ENCODE peak calls at places on chromosome 9, in nine cellular contexts. E is heart left ventricle, N is IMR-90, H is adrenal gland, J is GM23338, V is fibroblast of lung, U is fibroblast of pulmonary artery, F is suprapubic skin, S is dorsolateral prefrontal cortex. Y is an unnamed sample.

GRCh38 chr9:70749066-70749465 is 334.6 kb upstream of the KLF9 start:
- DNase-seq in E (no peak), N (no peak), H (no peak), J (no peak), V (no peak), U (no peak), F (no peak), S (no peak), Y (no peak)

GRCh38 chr9:70413798-70414775 is at the start of gene KLF9:
- DNase-seq in E (peak), N (peak), H (peak), J (peak), V (peak), U (peak), F (peak), S (peak), Y (peak)

GRCh38 chr9:107827304-107827703 is 337.7 kb upstream of the KLF4 start:
- DNase-seq in E (no peak), N (no peak), H (peak), J (no peak), V (no peak), U (peak), F (no peak), S (no peak), Y (no peak)

GRCh38 chr9:76107487-76107886 is 217.0 kb downstream of the PCSK5 start:
- DNase-seq in E (peak), N (no peak), H (no peak), J (no peak), V (no peak), U (peak), F (no peak), S (no peak), Y (peak)

GRCh38 chr9:106820866-106821265 is 42.1 kb upstream of the ZNF462 start:
- DNase-seq in E (no peak), N (no peak), H (no peak), J (no peak), V (no peak), U (no peak), F (no peak), S (no peak), Y (no peak)

GRCh38 chr9:94980947-94981632 is 254.6 kb downstream of the AOPEP start:
- DNase-seq in E (no peak), N (no peak), H (no peak), J (peak), V (no peak), U (no peak), F (no peak), S (no peak), Y (no peak)

GRCh38 chr9:97933573-97933972 is 4.4 kb downstream of the HEMGN start:
- DNase-seq in E (no peak), N (no peak), H (no peak), J (no peak), V (no peak), U (no peak), F (no peak), S (no peak), Y (no peak)

GRCh38 chr9:70874451-70874850 is 247.0 kb downstream of the TRPM3 start:
- DNase-seq in E (no peak), N (no peak), H (no peak), J (no peak), V (no peak), U (peak), F (no peak), S (no peak), Y (peak)

GRCh38 chr9:81028504-81028903 is 660.8 kb downstream of the TLE1 start:
- DNase-seq in E (no peak), N (peak), H (no peak), J (no peak), V (peak), U (peak), F (no peak), S (no peak), Y (peak)

GRCh38 chr9:13810510-13810909 is 503.4 kb downstream of the NFIB start:
- DNase-seq in E (no peak), N (no peak), H (no peak), J (no peak), V (peak), U (peak), F (no peak), S (no peak), Y (peak)

GRCh38 chr9:127779136-127779981 is 893 bp upstream of the SH2D3C start:
- DNase-seq in E (no peak), N (no peak), H (no peak), J (no peak), V (peak), U (peak), F (no peak), S (no peak), Y (no peak)

GRCh38 chr9:16100596-16101091 is 547.8 kb downstream of the CCDC171 start:
- DNase-seq in E (peak), N (peak), H (peak), J (peak), V (peak), U (peak), F (no peak), S (no peak), Y (peak)
- H3K4me3 ChIP-seq in E (no peak), N (no peak), H (no peak), J (no peak), V (no peak), U (no peak), F (no peak), S (no peak), Y (no peak)

DNA sequence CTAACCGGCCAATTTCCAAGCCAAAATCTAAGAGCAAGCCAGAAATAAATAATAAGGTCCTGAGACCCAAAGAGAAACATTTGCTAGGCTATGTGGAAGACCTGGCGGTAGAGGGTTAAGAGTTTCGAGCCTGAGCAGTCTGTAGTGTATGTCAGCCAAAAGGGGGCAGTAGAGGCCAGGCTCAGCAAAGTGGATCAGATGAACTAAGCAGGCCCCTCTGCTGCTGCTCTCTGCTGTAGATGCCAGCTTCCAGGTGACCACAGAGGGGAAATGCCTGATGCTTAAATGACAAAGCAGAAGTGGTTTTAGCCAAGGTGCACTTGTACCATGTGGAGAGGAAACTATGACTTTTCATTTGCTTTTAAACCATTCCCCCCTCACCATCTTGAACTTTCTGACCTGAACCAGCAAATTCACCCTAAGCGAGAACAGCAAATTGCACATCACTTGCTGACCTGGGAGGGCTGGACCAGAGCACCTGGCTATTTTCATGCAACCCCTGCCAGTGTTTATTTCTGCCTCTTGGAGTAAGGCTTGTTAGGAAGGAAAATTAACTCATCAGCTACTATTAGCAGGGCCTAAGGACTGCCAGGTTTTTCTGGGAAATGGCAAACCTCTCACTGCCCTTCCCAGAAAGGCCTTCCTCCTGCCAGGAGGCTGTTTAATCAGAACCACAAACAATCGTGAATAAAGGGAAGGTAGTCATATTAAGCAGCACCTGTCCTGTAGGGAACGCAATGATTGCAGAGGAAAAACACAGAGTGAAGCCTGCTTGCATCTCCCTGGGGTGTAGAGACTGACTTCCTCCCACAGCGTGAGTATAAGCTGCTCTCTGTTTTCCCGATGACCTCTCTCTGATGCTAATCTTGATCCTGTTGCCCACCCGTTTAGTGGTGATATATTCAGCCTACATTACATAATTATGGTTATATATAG is 818.2 kb downstream of the TLR4 start:
- DNase-seq in E (peak), N (no peak), H (peak), J (peak), V (peak), U (peak), F (no peak), S (no peak), Y (peak)
- TF ChIP-seq CTCF in E (peak), N (peak), H (peak), J (peak), V (peak), U (peak), F (peak), S (peak), Y (peak)

DNA sequence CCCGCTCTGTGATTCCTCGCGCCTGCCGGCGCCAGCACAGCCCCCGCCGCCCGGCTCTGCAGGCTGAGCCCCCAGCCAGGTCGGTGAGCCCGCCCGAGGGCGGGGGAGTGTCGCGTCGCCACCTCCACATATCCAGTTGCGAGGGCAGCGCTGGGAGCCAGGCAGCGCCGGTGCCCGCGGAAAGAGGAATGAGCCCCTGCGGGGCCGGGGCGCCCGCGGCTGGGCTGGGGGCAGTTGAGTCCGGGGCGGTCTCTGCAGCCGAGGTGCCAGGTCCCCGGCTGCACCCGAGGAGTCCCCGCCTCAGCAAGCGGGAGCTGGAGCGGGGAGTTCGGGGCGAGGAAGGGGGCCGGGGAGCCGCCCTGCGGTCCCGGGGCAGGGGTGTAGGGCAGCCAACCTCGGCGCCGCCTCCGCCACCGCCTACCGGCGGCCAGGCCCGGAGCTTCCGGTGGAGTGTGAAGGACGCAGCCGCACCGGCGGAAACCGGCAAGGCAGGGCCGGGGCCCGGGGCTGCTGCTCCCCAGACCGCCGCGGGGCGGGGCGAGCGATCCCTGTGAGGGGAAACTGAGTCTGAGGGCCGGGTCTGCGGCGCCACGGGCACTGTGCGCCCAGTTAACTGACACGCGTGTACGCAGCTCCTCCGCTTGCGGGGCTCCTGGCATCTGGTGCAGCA is 2.3 kb upstream of the TRAF1 start:
- DNase-seq in E (peak), N (no peak), H (peak), J (peak), V (no peak), U (peak), F (peak), S (peak), Y (peak)
- H3K4me3 ChIP-seq in E (peak), N (peak), H (peak), J (peak), V (peak), U (peak), F (peak), S (peak), Y (peak)

DNA sequence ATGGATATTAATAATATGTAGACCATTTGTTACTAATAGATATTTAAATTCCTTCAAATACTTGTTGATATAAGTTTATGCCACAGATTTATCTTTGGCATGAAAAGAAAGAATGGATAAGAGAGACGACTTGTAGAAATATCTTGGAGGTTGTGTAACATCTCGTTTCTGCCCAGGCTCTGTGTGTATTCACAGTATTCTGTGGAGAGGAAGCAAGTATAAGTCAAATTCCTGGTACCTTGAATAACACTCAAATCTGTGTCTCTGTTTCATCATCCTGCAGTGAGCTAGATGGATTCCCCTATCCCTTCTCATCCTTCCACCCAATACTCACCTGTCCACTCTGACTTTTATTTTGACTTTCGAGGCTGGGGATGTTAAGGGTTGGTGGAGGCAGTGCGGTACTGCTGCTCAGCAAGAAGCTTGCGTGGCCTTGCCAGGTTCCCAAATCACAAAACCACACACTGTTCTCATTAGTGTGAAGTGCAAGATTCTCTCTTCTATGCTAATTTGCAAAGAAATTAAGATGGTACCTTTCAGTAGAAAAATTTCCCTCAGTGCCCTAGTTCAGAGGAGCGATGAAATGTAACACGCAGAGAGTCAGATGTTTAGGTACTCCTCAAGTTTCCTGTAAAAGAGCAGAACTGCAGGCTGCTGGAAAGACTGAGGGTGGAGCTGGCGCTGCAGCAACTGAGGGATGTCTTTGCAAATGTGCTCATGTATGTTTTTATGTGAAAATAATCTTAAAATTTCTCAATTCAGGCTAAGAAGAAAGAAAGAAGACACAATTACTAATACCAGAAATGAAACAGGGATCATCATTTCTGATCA is 42.6 kb upstream of the ANKRD18A start:
- DNase-seq in E (no peak), N (no peak), H (peak), J (peak), V (peak), U (peak), F (no peak), S (peak), Y (peak)
- TF ChIP-seq CTCF in E (peak), N (peak), H (no peak), J (peak), V (no peak), U (peak), F (no peak), S (peak), Y (peak)

GRCh38 chr9:130689937-130690700 is 3.5 kb upstream of the EXOSC2 start:
- DNase-seq in E (peak), N (peak), H (peak), J (peak), V (peak), U (peak), F (peak), S (no peak), Y (peak)

GRCh38 chr9:130692365-130692764 is 1.2 kb upstream of the EXOSC2 start:
- DNase-seq in E (peak), N (no peak), H (no peak), J (peak), V (no peak), U (no peak), F (no peak), S (no peak), Y (peak)

GRCh38 chr9:130693426-130694191 is at the start of gene EXOSC2:
- DNase-seq in E (peak), N (peak), H (peak), J (peak), V (peak), U (peak), F (peak), S (peak), Y (peak)

GRCh38 chr9:130694205-130694604 is 625 bp downstream of the EXOSC2 start:
- DNase-seq in E (no peak), N (no peak), H (no peak), J (no peak), V (no peak), U (no peak), F (no peak), S (no peak), Y (no peak)

GRCh38 chr9:130693101-130693425 is 517 bp upstream of the EXOSC2 start:
- DNase-seq in E (no peak), N (no peak), H (no peak), J (no peak), V (no peak), U (no peak), F (no peak), S (no peak), Y (no peak)
- H3K4me3 ChIP-seq in E (peak), N (peak), H (no peak), J (peak), V (peak), U (peak), F (peak), S (peak), Y (peak)

GRCh38 chr9:120366646-120367019 is 213.3 kb downstream of the CDK5RAP2 start:
- DNase-seq in E (no peak), N (peak), H (peak), J (peak), V (peak), U (peak), F (no peak), S (no peak), Y (peak)
- TF ChIP-seq CTCF in E (no peak), N (peak), H (no peak), J (peak), V (peak), U (peak), F (no peak), S (no peak), Y (peak)

GRCh38 chr9:37497320-37497719 is 11.6 kb downstream of the POLR1E start:
- DNase-seq in E (no peak), N (no peak), H (no peak), J (no peak), V (no peak), U (no peak), F (no peak), S (no peak), Y (no peak)
- H3K4me3 ChIP-seq in E (no peak), N (no peak), H (no peak), J (no peak), V (no peak), U (no peak), F (no peak), S (no peak), Y (no peak)

GRCh38 chr9:306907-307306 is 92.2 kb downstream of the DOCK8 start:
- DNase-seq in E (no peak), N (no peak), H (peak), J (peak), V (no peak), U (no peak), F (no peak), S (no peak), Y (no peak)
- TF ChIP-seq CTCF in E (no peak), N (no peak), H (peak), J (peak), V (no peak), U (no peak), F (no peak), S (no peak), Y (no peak)

DNA sequence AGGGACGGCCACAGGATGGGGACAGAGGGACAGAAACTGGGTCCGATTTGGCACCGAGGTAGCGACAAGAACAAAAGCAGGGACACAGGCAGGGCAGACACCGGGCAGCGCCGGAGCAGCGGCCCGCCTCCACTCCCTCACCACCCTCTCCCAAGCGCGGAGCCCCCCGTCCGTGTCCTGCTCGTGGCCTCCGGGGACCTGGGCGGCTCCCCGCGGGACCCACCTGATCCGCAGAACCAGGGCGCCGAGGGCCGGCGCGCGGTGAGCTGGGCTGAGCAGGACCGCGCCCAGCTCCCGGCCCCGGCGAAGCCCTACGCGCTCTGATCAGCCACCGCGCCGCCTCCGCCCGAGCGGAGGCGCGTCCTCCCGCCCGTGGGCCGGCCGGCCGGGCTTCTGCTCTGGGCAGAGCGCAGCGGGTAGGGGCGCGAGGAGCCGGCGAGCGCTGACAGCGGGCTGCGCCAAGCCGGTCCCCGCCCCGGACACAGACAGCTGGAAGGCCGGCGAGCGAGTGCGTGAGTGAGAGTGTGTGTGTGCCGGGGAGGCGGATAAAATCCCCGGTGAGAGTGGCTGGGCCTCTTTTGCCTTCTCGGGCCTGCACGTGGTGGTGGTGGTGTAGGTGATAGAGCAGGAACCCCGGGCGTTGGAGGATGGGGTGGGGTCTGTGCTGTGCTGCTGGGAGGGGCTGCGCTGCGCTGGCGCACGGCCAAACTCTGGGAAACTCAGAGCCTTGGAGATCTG is at the start of gene GGTA1:
- DNase-seq in E (peak), N (peak), H (peak), J (peak), V (peak), U (peak), F (peak), S (no peak), Y (peak)
- H3K4me3 ChIP-seq in E (peak), N (peak), H (no peak), J (peak), V (peak), U (peak), F (peak), S (peak), Y (peak)

Y was measured in astrocyte of the spinal cord.